ENCODE peak calls at places on chromosomes 3 and 15, in ten cellular contexts. G, P, Y, B, M, U, J, X, A and W are unnamed samples.

GRCh38 chr3:43257850-43258249 is 28.5 kb upstream of the SNRK start:
- DNase-seq in B (no peak), A (no peak), P (no peak), G (no peak), M (no peak), X (no peak), J (no peak), Y (no peak), U (no peak), W (no peak)

GRCh38 chr3:49912787-49913375 is 9.2 kb upstream of the MST1R start:
- DNase-seq in P (no peak), J (no peak), M (no peak), B (no peak), A (no peak), Y (no peak), G (no peak), X (no peak), U (no peak), W (no peak)

GRCh38 chr15:57440167-57440566 is 63.9 kb downstream of the CGNL1 start:
- DNase-seq in J (no peak), P (no peak), G (no peak), X (no peak), U (no peak), B (no peak), Y (no peak), A (no peak), M (no peak), W (no peak)

GRCh38 chr3:152438706-152439105 is 170.0 kb downstream of the MBNL1 start:
- DNase-seq in B (no peak), X (no peak), J (no peak), G (no peak), Y (no peak), A (no peak), M (no peak), P (no peak), U (no peak), W (no peak)

GRCh38 chr3:149319750-149320149 is 13.7 kb downstream of the TM4SF18 start:
- DNase-seq in Y (no peak), M (no peak), P (no peak), U (no peak), X (no peak), G (no peak), B (no peak), J (no peak), A (no peak), W (no peak)

GRCh38 chr15:51727141-51727897 is 10.1 kb downstream of the LYSMD2 start:
- DNase-seq in Y (peak; percentile 10), P (no peak), G (peak; percentile 11), A (no peak), J (no peak), U (no peak), B (no peak), X (no peak), M (peak; percentile 49), W (peak; percentile 4)

GRCh38 chr3:152335273-152335672 is 66.5 kb downstream of the MBNL1 start:
- DNase-seq in P (no peak), J (no peak), B (no peak), Y (no peak), A (no peak), G (no peak), M (no peak), U (no peak), X (no peak), W (no peak)

GRCh38 chr3:97815149-97815917 is 6.5 kb upstream of the CRYBG3 start:
- DNase-seq in M (peak; percentile 17), A (no peak), X (no peak), Y (no peak), J (no peak), G (no peak), P (no peak), U (peak; percentile 21), B (no peak), W (no peak)

GRCh38 chr3:31754575-31755278 is 222.0 kb downstream of the STT3B start:
- DNase-seq in G (no peak), P (no peak), M (peak; percentile 76), X (no peak), U (no peak), Y (no peak), B (no peak), J (no peak), A (no peak), W (no peak)

GRCh38 chr3:171851685-171852084 is 8.5 kb downstream of the TMEM212 start:
- DNase-seq in Y (peak; percentile 98), X (no peak), A (no peak), G (no peak), P (no peak), J (no peak), M (no peak), B (no peak), U (no peak), W (no peak)

GRCh38 chr3:87997298-87997697 is 61.5 kb downstream of the CGGBP1 start:
- DNase-seq in J (no peak), B (peak; percentile 43), A (no peak), X (no peak), M (peak; percentile 47), U (peak; percentile 59), G (no peak), Y (peak; percentile 89), P (no peak), W (no peak)

GRCh38 chr3:196619213-196619612 is 20.3 kb upstream of the NRROS start:
- DNase-seq in A (no peak), P (no peak), U (no peak), X (no peak), B (no peak), M (no peak), G (no peak), Y (peak; percentile 11), J (no peak), W (no peak)

GRCh38 chr3:61522629-61523028 is 38.7 kb upstream of the PTPRG start:
- DNase-seq in M (no peak), U (no peak), A (no peak), B (no peak), P (no peak), G (no peak), J (no peak), Y (no peak), X (no peak), W (no peak)

GRCh38 chr3:154779571-154779970 is 300.5 kb upstream of the MME start:
- DNase-seq in G (no peak), P (no peak), M (no peak), X (no peak), A (no peak), B (no peak), U (no peak), J (no peak), Y (no peak), W (no peak)

GRCh38 chr3:123728991-123729390 is 144.1 kb upstream of the HACD2 start:
- DNase-seq in Y (no peak), M (no peak), A (no peak), U (no peak), X (no peak), B (no peak), G (no peak), P (no peak), J (no peak), W (no peak)

GRCh38 chr3:173396191-173397041 is 1.1 kb upstream of the NLGN1 start:
- DNase-seq in B (no peak), M (no peak), Y (peak; percentile 6), G (no peak), J (no peak), X (peak; percentile 12), P (no peak), U (no peak), A (no peak), W (no peak)

GRCh38 chr15:40306371-40306770 is 1.4 kb downstream of the PLCB2 start:
- DNase-seq in B (no peak), A (peak; percentile 54), M (no peak), J (no peak), X (no peak), Y (no peak), U (no peak), P (no peak), G (no peak), W (no peak)

GRCh38 chr3:14210281-14210670 is 31.7 kb downstream of the LSM3 start:
- DNase-seq in J (peak; percentile 15), B (no peak), M (no peak), P (no peak), U (no peak), G (no peak), A (no peak), X (no peak), Y (no peak), W (no peak)

GRCh38 chr3:27861047-27862036 is 139.2 kb upstream of the EOMES start:
- DNase-seq in M (no peak), A (no peak), P (no peak), J (no peak), U (no peak), X (no peak), B (no peak), Y (no peak), G (no peak), W (no peak)

GRCh38 chr3:111210003-111210699 is 138.5 kb downstream of the NECTIN3 start:
- DNase-seq in J (no peak), B (no peak), Y (no peak), U (no peak), M (no peak), A (no peak), P (no peak), G (no peak), X (no peak), W (no peak)

GRCh38 chr3:18047052-18047451 is 304.6 kb upstream of the TBC1D5 start:
- DNase-seq in Y (no peak), P (no peak), J (no peak), B (no peak), A (no peak), M (no peak), X (no peak), G (no peak), U (no peak), W (no peak)

GRCh38 chr3:183449791-183450190 is 21.4 kb upstream of the MCF2L2 start:
- DNase-seq in Y (no peak), A (no peak), G (no peak), X (no peak), U (no peak), P (no peak), M (no peak), B (no peak), J (no peak), W (no peak)

GRCh38 chr3:128278761-128279593 is 125.7 kb downstream of the EEFSEC start:
- DNase-seq in P (no peak), A (no peak), X (no peak), G (no peak), U (no peak), J (peak; percentile 95), Y (peak; percentile 69), M (no peak), B (no peak), W (no peak)

GRCh38 chr15:56886450-56886856 is 32.0 kb upstream of the TCF12 start:
- DNase-seq in U (peak; percentile 3), A (no peak), B (no peak), J (no peak), M (peak; percentile 9), P (no peak), Y (peak; percentile 12), X (no peak), G (peak; percentile 3), W (peak; percentile 39)

GRCh38 chr3:71890356-71890931 is 105.5 kb upstream of the PROK2 start:
- DNase-seq in B (no peak), G (no peak), Y (no peak), J (no peak), U (no peak), A (no peak), P (no peak), M (no peak), X (no peak), W (no peak)

GRCh38 chr15:89179966-89180875 is 41.2 kb downstream of the RLBP1 start:
- DNase-seq in Y (no peak), P (no peak), J (no peak), M (peak; percentile 68), A (no peak), X (no peak), U (peak; percentile 41), G (no peak), B (no peak), W (no peak)